ENCODE peak calls at places on chromosomes 16 and 17, in seven cellular contexts. A is hepatocyte, L is GM23338, W is GM23248, Z is neural progenitor cell, N is SK-N-SH, K is MM.1S. Y is an unnamed sample.

GRCh38 chr17:17810374-17811248 is 26.2 kb downstream of the SREBF1 start:
- DNase-seq in L (peak; percentile 75), A (peak; percentile 71), N (no peak), K (no peak), W (peak; percentile 54), Z (peak; percentile 72), Y (no peak)

GRCh38 chr16:82888616-82889015 is 261.8 kb downstream of the CDH13 start:
- DNase-seq in N (no peak), L (no peak), W (no peak), Z (no peak), A (peak; percentile 58), K (no peak), Y (no peak)

GRCh38 chr16:57999971-58000705 is at the start of gene ZNF319:
- DNase-seq in L (peak; percentile 44), Z (peak; percentile 72), K (peak; percentile 34), N (no peak), W (peak; percentile 65), A (no peak), Y (no peak)

GRCh38 chr16:57194512-57194911 is 8.4 kb downstream of the RSPRY1 start:
- DNase-seq in W (peak; percentile 94), K (no peak), Z (no peak), N (peak; percentile 25), L (no peak), A (peak; percentile 61), Y (peak; percentile 90)

GRCh38 chr17:56717471-56717870 is 116.2 kb downstream of the C17orf67 start:
- DNase-seq in Z (no peak), W (no peak), L (no peak), A (no peak), K (no peak), N (no peak), Y (no peak)

GRCh38 chr16:89036776-89037175 is 56.9 kb upstream of the ACSF3 start:
- DNase-seq in L (no peak), K (no peak), A (no peak), Z (no peak), W (no peak), N (no peak), Y (no peak)

GRCh38 chr17:15782809-15783208 is 50.7 kb downstream of the TBC1D26 start:
- DNase-seq in K (no peak), L (peak; percentile 53), W (peak; percentile 81), N (no peak), A (no peak), Z (no peak), Y (no peak)

GRCh38 chr16:3129137-3130131 is 5.4 kb upstream of the ZNF213 start:
- DNase-seq in L (peak; percentile 94), N (peak; percentile 65), A (peak; percentile 91), K (peak; percentile 87), W (peak; percentile 94), Z (peak; percentile 89), Y (peak; percentile 74)

GRCh38 chr16:13902052-13902451 is 17.9 kb upstream of the ERCC4 start:
- DNase-seq in N (no peak), Z (no peak), K (no peak), L (no peak), A (no peak), W (no peak), Y (no peak)

GRCh38 chr16:56163938-56164337 is 27.4 kb upstream of the GNAO1 start:
- DNase-seq in Z (no peak), K (peak; percentile 75), W (no peak), A (no peak), L (no peak), N (no peak), Y (no peak)

GRCh38 chr16:56163089-56163488 is 28.2 kb upstream of the GNAO1 start:
- DNase-seq in A (no peak), L (no peak), W (no peak), Z (no peak), N (no peak), K (no peak), Y (no peak)

GRCh38 chr16:56164636-56165035 is 26.7 kb upstream of the GNAO1 start:
- DNase-seq in L (no peak), A (no peak), Z (no peak), K (no peak), N (no peak), W (no peak), Y (no peak)

DNA sequence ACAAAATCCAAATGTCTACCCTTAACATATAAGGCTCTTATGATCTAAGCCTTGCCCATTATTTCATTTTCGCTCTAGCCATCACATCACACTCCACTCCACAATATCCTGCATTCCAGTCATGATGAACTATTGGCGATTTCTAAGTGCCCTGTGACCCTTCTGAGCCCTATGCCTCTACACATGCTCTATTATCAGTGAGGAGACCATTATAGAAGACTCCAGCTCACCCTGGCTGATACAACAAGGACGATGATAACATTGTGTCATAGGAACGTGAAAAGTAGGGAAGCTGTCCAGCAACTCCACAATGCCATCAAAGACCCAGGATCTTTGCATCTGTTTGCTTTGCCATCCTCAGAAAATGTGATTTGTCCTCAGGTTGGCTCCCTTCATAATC is 29.6 kb upstream of the GNAO1 start:
- DNase-seq in W (no peak), K (no peak), N (no peak), L (no peak), Z (no peak), A (no peak), Y (no peak)
- TF ChIP-seq EZH2phosphoT487 in W (no peak), K (no peak), N (no peak), L (no peak), Z (no peak), A (no peak), Y (no peak)

DNA sequence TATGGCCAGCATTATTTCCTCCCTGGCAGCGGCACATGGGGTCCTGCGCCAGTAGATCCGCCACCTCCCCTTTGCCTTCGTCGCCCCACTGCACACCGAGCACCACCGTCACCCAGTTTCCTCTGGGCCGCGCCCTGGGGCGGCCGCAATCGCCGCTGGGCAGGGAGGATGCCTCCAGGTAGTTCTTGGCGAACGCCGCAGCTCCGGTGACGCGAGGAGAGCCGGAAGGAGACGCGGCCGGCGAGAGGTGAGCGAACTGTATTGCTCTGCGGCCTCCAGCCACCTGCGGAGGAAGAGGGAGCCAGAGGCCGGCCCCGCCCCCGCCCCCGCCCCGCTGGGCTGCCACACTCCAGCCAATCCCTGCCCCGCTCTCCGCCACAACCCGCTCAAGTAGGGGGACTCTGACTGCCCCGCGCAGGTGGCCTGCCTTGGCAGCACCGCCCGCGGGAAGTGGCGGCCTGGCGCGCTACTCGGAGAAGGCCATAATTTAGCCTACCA is 11.8 kb upstream of the SLFN13 start:
- DNase-seq in L (peak; percentile 95), N (peak; percentile 9), K (peak; percentile 95), W (no peak), Z (peak; percentile 87), A (peak; percentile 76), Y (peak; percentile 76)
- TF ChIP-seq EZH2phosphoT487 in L (no peak), N (no peak), K (no peak), W (no peak), Z (no peak), A (no peak), Y (no peak)

DNA sequence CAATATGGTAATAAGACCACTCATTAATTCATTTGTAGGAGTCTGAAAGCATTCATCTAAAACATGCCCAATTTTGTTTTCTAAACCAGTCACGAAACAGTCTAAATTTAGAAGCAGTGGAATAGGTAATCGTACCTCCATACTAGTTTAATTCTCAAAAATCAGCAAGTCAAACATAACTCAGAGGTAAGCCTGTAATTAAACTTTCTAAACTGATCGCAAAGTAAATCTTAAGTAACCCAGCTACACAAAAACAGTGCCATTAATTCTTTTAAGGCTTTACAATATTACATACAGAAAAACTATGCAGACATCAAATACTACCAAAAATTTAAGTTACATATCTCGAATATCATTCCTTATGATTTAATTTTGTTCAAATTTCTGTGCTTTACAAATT is 31.4 kb downstream of the YWHAE start:
- DNase-seq in W (no peak), K (no peak), L (no peak), N (no peak), Z (no peak), A (no peak), Y (no peak)
- TF ChIP-seq EZH2phosphoT487 in W (no peak), K (no peak), L (no peak), N (no peak), Z (no peak), A (no peak), Y (no peak)

GRCh38 chr17:50052822-50053653 is 2.9 kb upstream of the ITGA3 start:
- DNase-seq in W (no peak), K (no peak), N (peak; percentile 56), L (no peak), A (peak; percentile 37), Z (no peak), Y (peak; percentile 51)
- TF ChIP-seq EZH2phosphoT487 in W (no peak), K (no peak), N (no peak), L (no peak), A (no peak), Z (no peak), Y (no peak)

GRCh38 chr16:69187891-69188451 is 1.0 kb downstream of the SNTB2 start:
- DNase-seq in K (peak; percentile 60), W (peak; percentile 64), A (peak; percentile 48), L (peak; percentile 50), Z (no peak), N (no peak), Y (peak; percentile 36)
- TF ChIP-seq EZH2phosphoT487 in K (no peak), W (no peak), A (no peak), L (no peak), Z (no peak), N (no peak), Y (no peak)

GRCh38 chr16:55624696-55625095 is 31.1 kb upstream of the SLC6A2 start:
- DNase-seq in L (no peak), N (no peak), K (no peak), W (no peak), Z (no peak), A (no peak), Y (no peak)

GRCh38 chr16:55621771-55622170 is 34.0 kb upstream of the SLC6A2 start:
- DNase-seq in N (no peak), Z (no peak), L (no peak), W (no peak), K (no peak), A (no peak), Y (no peak)

GRCh38 chr16:55622302-55622701 is 33.5 kb upstream of the SLC6A2 start:
- DNase-seq in Z (no peak), A (no peak), N (no peak), K (no peak), L (no peak), W (no peak), Y (no peak)

GRCh38 chr16:55623640-55624039 is 32.1 kb upstream of the SLC6A2 start:
- DNase-seq in L (no peak), N (no peak), K (no peak), W (no peak), Z (no peak), A (no peak), Y (no peak)

GRCh38 chr16:55622930-55623561 is 32.7 kb upstream of the SLC6A2 start:
- DNase-seq in W (no peak), A (peak; percentile 59), L (peak; percentile 86), N (peak; percentile 30), K (peak; percentile 9), Z (peak; percentile 50), Y (peak; percentile 7)
- TF ChIP-seq EZH2phosphoT487 in W (no peak), A (no peak), L (no peak), N (no peak), K (no peak), Z (no peak), Y (no peak)

DNA sequence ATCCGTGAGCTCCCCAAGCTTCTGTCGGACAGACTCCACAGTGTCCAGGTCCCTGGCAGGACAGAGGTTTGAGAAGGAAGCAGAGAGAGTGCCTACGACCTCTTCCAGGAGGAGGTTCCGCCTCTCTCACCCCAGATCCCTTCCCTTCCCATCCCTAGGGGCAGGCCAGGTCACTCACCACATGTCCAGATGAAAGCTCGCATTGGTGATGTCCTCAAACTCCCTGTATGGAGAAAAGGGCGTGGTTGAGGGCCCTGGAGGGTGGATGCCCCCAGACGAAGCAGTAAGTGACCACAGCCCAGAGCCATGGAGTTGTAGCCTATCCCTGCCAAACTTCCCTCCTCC is 3.5 kb downstream of the UNC13D start:
- DNase-seq in Z (no peak), W (no peak), L (no peak), N (no peak), A (no peak), K (no peak), Y (no peak)
- TF ChIP-seq EZH2phosphoT487 in Z (no peak), W (no peak), L (no peak), N (no peak), A (no peak), K (no peak), Y (no peak)